ENCODE peak calls at places on chromosomes 6 and 20, in six cellular contexts. L, N, Q, I, S and O are unnamed samples.

GRCh38 chr6:155461636-155462035 is 6.0 kb upstream of the NOX3 start:
- DNase-seq in L (no peak), N (no peak), Q (no peak), I (no peak), S (no peak), O (no peak)

GRCh38 chr6:16319813-16320532 is 81.6 kb downstream of the GMPR start:
- DNase-seq in L (peak; percentile 49), N (peak; percentile 83), Q (no peak), I (peak; percentile 59), S (peak; percentile 95), O (peak; percentile 88)

GRCh38 chr20:62918830-62919229 is 7.5 kb downstream of the DIDO1 start:
- DNase-seq in L (no peak), N (peak; percentile 60), Q (peak; percentile 14), I (no peak), S (no peak), O (no peak)

GRCh38 chr6:157952751-157953479 is 28.7 kb upstream of the SYNJ2 start:
- DNase-seq in L (no peak), N (no peak), Q (peak; percentile 57), I (no peak), S (peak; percentile 66), O (no peak)

GRCh38 chr6:167932468-167933276 is 64.8 kb upstream of the KIF25 start:
- DNase-seq in L (no peak), N (no peak), Q (peak; percentile 43), I (no peak), S (no peak), O (no peak)

GRCh38 chr6:26534681-26535465 is 3.3 kb upstream of the HMGN4 start:
- DNase-seq in L (no peak), N (no peak), Q (no peak), I (no peak), S (no peak), O (peak; percentile 87)

GRCh38 chr6:22145294-22145693 is 151.5 kb downstream of the PRL start:
- DNase-seq in L (no peak), N (no peak), Q (no peak), I (no peak), S (no peak), O (no peak)

GRCh38 chr6:129141499-129141898 is 258.6 kb downstream of the LAMA2 start:
- DNase-seq in L (no peak), N (no peak), Q (no peak), I (no peak), S (no peak), O (no peak)

GRCh38 chr6:163725008-163725941 is 310.8 kb downstream of the QKI start:
- DNase-seq in L (no peak), N (no peak), Q (no peak), I (no peak), S (no peak), O (no peak)

GRCh38 chr6:143149771-143150170 is 89.1 kb downstream of the AIG1 start:
- DNase-seq in L (no peak), N (no peak), Q (no peak), I (no peak), S (no peak), O (no peak)

GRCh38 chr20:3483309-3483708 is 12.5 kb downstream of the ATRN start:
- DNase-seq in L (no peak), N (no peak), Q (no peak), I (no peak), S (no peak), O (no peak)

GRCh38 chr20:38673731-38674177 is 50.5 kb upstream of the SLC32A1 start:
- DNase-seq in L (no peak), N (no peak), Q (no peak), I (no peak), S (peak; percentile 31), O (no peak)

GRCh38 chr6:28585335-28585734 is 59.7 kb downstream of the GPX5 start:
- DNase-seq in L (no peak), N (no peak), Q (no peak), I (no peak), S (no peak), O (no peak)

GRCh38 chr6:32168807-32169206 is 4.4 kb downstream of the EGFL8 start:
- DNase-seq in L (no peak), N (no peak), Q (no peak), I (no peak), S (no peak), O (no peak)